ENCODE peak calls at places on chromosomes 16 and 17, in ten cellular contexts. C is osteocyte; P is Peyer's patch; W is stimulated activated CD8-positive, alpha-beta memory T cell treated with anti-CD3 and anti-CD28 coated beads, Interleukin-4, amount 100 ng/mL, for 48 hours; S is endothelial cell of umbilical vein; N is mammary epithelial cell; L is cardiac muscle cell; I is psoas muscle; E is colonic mucosa; A is HAP-1. G is an unnamed sample.

GRCh38 chr16:56637814-56638750 is at the start of gene MT1A:
- DNase-seq in C (no peak), P (no peak), W (no peak), S (peak), N (no peak), L (peak), I (peak), E (peak), A (no peak), G (peak)

GRCh38 chr17:48352630-48353029 is 77.4 kb downstream of the SKAP1 start:
- DNase-seq in C (no peak), P (no peak), W (no peak), S (no peak), N (peak), L (no peak), I (no peak), E (no peak), A (no peak), G (no peak)

GRCh38 chr17:79374087-79374486 is 236.8 kb downstream of the RBFOX3 start:
- DNase-seq in C (no peak), P (no peak), W (no peak), S (no peak), N (no peak), L (no peak), I (no peak), E (no peak), A (no peak), G (no peak)

GRCh38 chr17:79991924-79992656 is 43.6 kb downstream of the TBC1D16 start:
- DNase-seq in C (no peak), P (no peak), W (peak), S (no peak), N (no peak), L (peak), I (no peak), E (peak), A (no peak), G (no peak)

GRCh38 chr17:76193616-76194015 is 46.7 kb downstream of the RNF157 start:
- DNase-seq in C (no peak), P (no peak), W (peak), S (no peak), N (no peak), L (no peak), I (no peak), E (no peak), A (no peak), G (no peak)

GRCh38 chr17:29145289-29146058 is 34.7 kb downstream of the MYO18A start:
- DNase-seq in C (no peak), P (peak), W (peak), S (peak), N (peak), L (peak), I (peak), E (peak), A (peak), G (no peak)

GRCh38 chr16:5615868-5616642 is 518.5 kb upstream of the EEF2KMT start:
- DNase-seq in C (no peak), P (no peak), W (peak), S (no peak), N (no peak), L (peak), I (peak), E (peak), A (peak), G (peak)

GRCh38 chr16:68412061-68412460 is 36.2 kb downstream of the SMPD3 start:
- DNase-seq in C (no peak), P (no peak), W (no peak), S (no peak), N (no peak), L (no peak), I (no peak), E (no peak), A (no peak), G (peak)

GRCh38 chr16:81830845-81831600 is 51.9 kb downstream of the PLCG2 start:
- DNase-seq in C (no peak), P (no peak), W (no peak), S (no peak), N (no peak), L (no peak), I (no peak), E (no peak), A (no peak), G (no peak)

GRCh38 chr16:10744370-10745030 is 858 bp downstream of the NUBP1 start:
- DNase-seq in C (no peak), P (no peak), W (no peak), S (no peak), N (no peak), L (no peak), I (peak), E (no peak), A (no peak), G (peak)

GRCh38 chr17:36849871-36850348 is 87.4 kb upstream of the LHX1 start:
- DNase-seq in C (no peak), P (no peak), W (peak), S (peak), N (peak), L (peak), I (no peak), E (no peak), A (no peak), G (no peak)

GRCh38 chr17:27207073-27207511 is 86.8 kb upstream of the WSB1 start:
- DNase-seq in C (no peak), P (no peak), W (no peak), S (peak), N (peak), L (peak), I (no peak), E (no peak), A (no peak), G (no peak)

GRCh38 chr17:48961516-48962233 is 6.7 kb downstream of the GIP start:
- DNase-seq in C (no peak), P (no peak), W (no peak), S (peak), N (peak), L (peak), I (no peak), E (no peak), A (no peak), G (no peak)

GRCh38 chr17:35189291-35189690 is 4.9 kb downstream of the SLC35G3 start:
- DNase-seq in C (no peak), P (no peak), W (no peak), S (no peak), N (peak), L (peak), I (no peak), E (no peak), A (no peak), G (no peak)

GRCh38 chr16:31073823-31074072 is 292 bp downstream of the ZNF668 start:
- DNase-seq in C (no peak), P (no peak), W (no peak), S (no peak), N (no peak), L (no peak), I (no peak), E (no peak), A (no peak), G (no peak)

GRCh38 chr17:81957691-81958432 is 3.1 kb downstream of the NOTUM start:
- DNase-seq in C (no peak), P (no peak), W (no peak), S (no peak), N (no peak), L (no peak), I (no peak), E (no peak), A (no peak), G (no peak)

GRCh38 chr16:4371481-4372314 is at the start of gene VASN:
- DNase-seq in C (peak), P (peak), W (peak), S (peak), N (peak), L (peak), I (peak), E (peak), A (no peak), G (peak)

GRCh38 chr16:15041260-15042011 is 14.4 kb downstream of the NTAN1 start:
- DNase-seq in C (no peak), P (no peak), W (no peak), S (no peak), N (peak), L (peak), I (peak), E (peak), A (no peak), G (peak)

GRCh38 chr17:21210411-21211076 is 3.4 kb downstream of the TMEM11 start:
- DNase-seq in C (no peak), P (no peak), W (no peak), S (no peak), N (no peak), L (no peak), I (no peak), E (peak), A (peak), G (no peak)

GRCh38 chr16:17836868-17837602 is 366.3 kb upstream of the XYLT1 start:
- DNase-seq in C (no peak), P (no peak), W (no peak), S (no peak), N (peak), L (peak), I (no peak), E (no peak), A (no peak), G (no peak)

GRCh38 chr17:17723354-17724261 is 42.4 kb downstream of the RAI1 start:
- DNase-seq in C (no peak), P (peak), W (peak), S (peak), N (no peak), L (peak), I (no peak), E (no peak), A (no peak), G (no peak)

GRCh38 chr16:75385507-75386152 is 47.7 kb downstream of the CFDP1 start:
- DNase-seq in C (no peak), P (no peak), W (no peak), S (peak), N (peak), L (peak), I (no peak), E (no peak), A (peak), G (no peak)

GRCh38 chr17:29929006-29929543 is 953 bp downstream of the SSH2 start:
- DNase-seq in C (no peak), P (peak), W (peak), S (peak), N (peak), L (peak), I (no peak), E (peak), A (peak), G (no peak)

GRCh38 chr17:17890773-17891759 is 54.3 kb upstream of the SREBF1 start:
- DNase-seq in C (peak), P (no peak), W (peak), S (peak), N (peak), L (peak), I (peak), E (peak), A (no peak), G (no peak)

GRCh38 chr16:89395150-89396142 is 94.9 kb downstream of the ANKRD11 start:
- DNase-seq in C (no peak), P (peak), W (no peak), S (peak), N (peak), L (peak), I (peak), E (peak), A (peak), G (no peak)

GRCh38 chr16:1456951-1457350 is 12.6 kb upstream of the CCDC154 start:
- DNase-seq in C (no peak), P (no peak), W (no peak), S (no peak), N (no peak), L (no peak), I (no peak), E (no peak), A (no peak), G (no peak)

GRCh38 chr17:15513058-15513858 is 45.8 kb upstream of the CDRT4 start:
- DNase-seq in C (no peak), P (no peak), W (no peak), S (no peak), N (no peak), L (peak), I (no peak), E (no peak), A (no peak), G (no peak)

GRCh38 chr17:72977768-72978417 is 114.6 kb downstream of the SLC39A11 start:
- DNase-seq in C (no peak), P (no peak), W (no peak), S (no peak), N (no peak), L (peak), I (no peak), E (no peak), A (no peak), G (no peak)

GRCh38 chr17:41421116-41421515 is 3.3 kb downstream of the KRT37 start:
- DNase-seq in C (no peak), P (no peak), W (no peak), S (no peak), N (peak), L (no peak), I (no peak), E (no peak), A (no peak), G (no peak)

GRCh38 chr17:41972571-41973411 is 6.2 kb downstream of the CNP start:
- DNase-seq in C (no peak), P (peak), W (no peak), S (no peak), N (no peak), L (no peak), I (peak), E (no peak), A (no peak), G (no peak)

GRCh38 chr16:89045181-89045815 is 48.4 kb upstream of the ACSF3 start:
- DNase-seq in C (no peak), P (no peak), W (no peak), S (no peak), N (no peak), L (no peak), I (peak), E (no peak), A (no peak), G (no peak)

GRCh38 chr16:22675745-22676540 is 138.0 kb upstream of the HS3ST2 start:
- DNase-seq in C (peak), P (no peak), W (no peak), S (no peak), N (no peak), L (no peak), I (no peak), E (no peak), A (no peak), G (no peak)

GRCh38 chr17:49968380-49969133 is 433 bp upstream of the DLX4 start:
- DNase-seq in C (no peak), P (peak), W (peak), S (peak), N (peak), L (peak), I (peak), E (peak), A (peak), G (no peak)

GRCh38 chr16:74700206-74701040 is at the start of gene MLKL:
- DNase-seq in C (no peak), P (peak), W (peak), S (peak), N (peak), L (peak), I (peak), E (peak), A (no peak), G (peak)

GRCh38 chr16:56346131-56346890 is 79.0 kb downstream of the AMFR start:
- DNase-seq in C (no peak), P (no peak), W (no peak), S (no peak), N (no peak), L (no peak), I (no peak), E (no peak), A (no peak), G (no peak)

GRCh38 chr16:29993191-29993902 is 2.1 kb downstream of the HIRIP3 start:
- DNase-seq in C (no peak), P (no peak), W (no peak), S (no peak), N (no peak), L (no peak), I (no peak), E (no peak), A (no peak), G (no peak)

GRCh38 chr16:48160575-48160974 is 4.8 kb upstream of the ABCC12 start:
- DNase-seq in C (no peak), P (no peak), W (no peak), S (no peak), N (no peak), L (peak), I (no peak), E (no peak), A (no peak), G (no peak)